ENCODE peak calls at places on chromosomes 16 and 17, in seven cellular contexts. One of them, this sample, is unnamed.

GRCh38 chr17:9874722-9875121 is 30.3 kb downstream of the RCVRN start:
- DNase-seq in H1: no peak
- DNase-seq in body of pancreas: no peak
- DNase-seq in transverse colon: no peak
- DNase-seq in K562: no peak
- DNase-seq in tibial nerve: no peak
- DNase-seq in lower leg skin: no peak
- DNase-seq in this sample: no peak

GRCh38 chr17:35766903-35767510 is 6.3 kb downstream of the C17orf50 start:
- DNase-seq in transverse colon: no peak
- DNase-seq in K562: no peak
- DNase-seq in H1: no peak
- DNase-seq in lower leg skin: no peak
- DNase-seq in tibial nerve: peak
- DNase-seq in body of pancreas: peak
- DNase-seq in this sample: no peak

GRCh38 chr17:61402978-61403845 is 3.6 kb downstream of the TBX2 start:
- DNase-seq in tibial nerve: no peak
- DNase-seq in lower leg skin: no peak
- DNase-seq in body of pancreas: no peak
- DNase-seq in H1: peak
- DNase-seq in transverse colon: no peak
- DNase-seq in K562: no peak
- DNase-seq in this sample: no peak

GRCh38 chr16:68491576-68491950 is 43.3 kb upstream of the SMPD3 start:
- DNase-seq in body of pancreas: no peak
- DNase-seq in K562: no peak
- DNase-seq in transverse colon: no peak
- DNase-seq in lower leg skin: no peak
- DNase-seq in H1: no peak
- DNase-seq in tibial nerve: no peak
- DNase-seq in this sample: no peak

GRCh38 chr16:75323928-75324327 is 72.5 kb upstream of the BCAR1 start:
- DNase-seq in tibial nerve: no peak
- DNase-seq in H1: no peak
- DNase-seq in body of pancreas: no peak
- DNase-seq in K562: no peak
- DNase-seq in lower leg skin: no peak
- DNase-seq in transverse colon: no peak
- DNase-seq in this sample: no peak

GRCh38 chr16:11852092-11852809 is 909 bp upstream of the RSL1D1 start:
- DNase-seq in K562: peak
- DNase-seq in lower leg skin: no peak
- DNase-seq in H1: no peak
- DNase-seq in transverse colon: no peak
- DNase-seq in tibial nerve: no peak
- DNase-seq in body of pancreas: no peak
- DNase-seq in this sample: no peak

GRCh38 chr16:22188595-22189442 is 17.3 kb upstream of the EEF2K start:
- DNase-seq in H1: peak
- DNase-seq in transverse colon: peak
- DNase-seq in lower leg skin: peak
- DNase-seq in body of pancreas: peak
- DNase-seq in K562: peak
- DNase-seq in tibial nerve: peak
- DNase-seq in this sample: peak

GRCh38 chr16:70523621-70524405 is at the start of gene SF3B3:
- DNase-seq in tibial nerve: peak
- DNase-seq in lower leg skin: peak
- DNase-seq in transverse colon: peak
- DNase-seq in body of pancreas: peak
- DNase-seq in H1: peak
- DNase-seq in K562: peak
- DNase-seq in this sample: peak

GRCh38 chr17:58084317-58084981 is 1.2 kb downstream of the DYNLL2 start:
- DNase-seq in transverse colon: peak
- DNase-seq in H1: peak
- DNase-seq in K562: peak
- DNase-seq in body of pancreas: peak
- DNase-seq in lower leg skin: no peak
- DNase-seq in tibial nerve: peak
- DNase-seq in this sample: peak

GRCh38 chr16:82194076-82194475 is 24.1 kb upstream of the MPHOSPH6 start:
- DNase-seq in lower leg skin: no peak
- DNase-seq in body of pancreas: no peak
- DNase-seq in transverse colon: no peak
- DNase-seq in tibial nerve: no peak
- DNase-seq in H1: no peak
- DNase-seq in K562: no peak
- DNase-seq in this sample: no peak

GRCh38 chr16:82197540-82198240 is 27.7 kb upstream of the MPHOSPH6 start:
- DNase-seq in H1: no peak
- DNase-seq in lower leg skin: peak
- DNase-seq in tibial nerve: no peak
- DNase-seq in transverse colon: no peak
- DNase-seq in K562: no peak
- DNase-seq in body of pancreas: no peak
- DNase-seq in this sample: no peak

GRCh38 chr16:82187829-82188228 is 17.8 kb upstream of the MPHOSPH6 start:
- DNase-seq in lower leg skin: no peak
- DNase-seq in tibial nerve: no peak
- DNase-seq in K562: no peak
- DNase-seq in H1: no peak
- DNase-seq in body of pancreas: no peak
- DNase-seq in transverse colon: no peak
- DNase-seq in this sample: no peak

GRCh38 chr16:82195917-82196494 is 26.0 kb upstream of the MPHOSPH6 start:
- DNase-seq in K562: no peak
- DNase-seq in lower leg skin: no peak
- DNase-seq in body of pancreas: no peak
- DNase-seq in H1: no peak
- DNase-seq in transverse colon: no peak
- DNase-seq in tibial nerve: no peak
- DNase-seq in this sample: no peak

DNA sequence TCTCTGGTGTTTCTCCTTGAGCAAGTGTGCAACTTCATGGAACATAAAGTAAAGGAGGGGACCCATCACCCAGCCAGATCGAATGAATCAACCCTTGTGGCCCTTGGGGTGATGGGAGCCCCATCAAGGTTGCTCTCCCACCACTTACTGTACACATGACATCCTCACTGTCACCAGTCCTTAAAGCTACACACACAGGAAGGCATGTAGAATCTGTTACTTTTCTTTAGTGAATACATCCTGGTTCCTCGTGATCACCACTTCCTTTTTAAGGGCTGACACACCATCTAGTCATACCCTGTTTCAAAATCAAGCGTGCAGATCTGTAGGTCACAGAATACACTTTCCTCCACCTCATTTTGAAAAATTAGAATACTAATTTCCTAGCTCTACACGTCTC is 22.6 kb upstream of the MPHOSPH6 start:
- DNase-seq in H1: no peak
- DNase-seq in K562: no peak
- DNase-seq in body of pancreas: no peak
- DNase-seq in tibial nerve: peak
- DNase-seq in lower leg skin: no peak
- DNase-seq in transverse colon: no peak
- DNase-seq in this sample: no peak
- H3K4me3 ChIP-seq in H1: no peak
- H3K4me3 ChIP-seq in K562: no peak
- H3K4me3 ChIP-seq in body of pancreas: no peak
- H3K4me3 ChIP-seq in tibial nerve: no peak
- H3K4me3 ChIP-seq in lower leg skin: no peak
- H3K4me3 ChIP-seq in transverse colon: no peak
- H3K4me3 ChIP-seq in this sample: no peak

DNA sequence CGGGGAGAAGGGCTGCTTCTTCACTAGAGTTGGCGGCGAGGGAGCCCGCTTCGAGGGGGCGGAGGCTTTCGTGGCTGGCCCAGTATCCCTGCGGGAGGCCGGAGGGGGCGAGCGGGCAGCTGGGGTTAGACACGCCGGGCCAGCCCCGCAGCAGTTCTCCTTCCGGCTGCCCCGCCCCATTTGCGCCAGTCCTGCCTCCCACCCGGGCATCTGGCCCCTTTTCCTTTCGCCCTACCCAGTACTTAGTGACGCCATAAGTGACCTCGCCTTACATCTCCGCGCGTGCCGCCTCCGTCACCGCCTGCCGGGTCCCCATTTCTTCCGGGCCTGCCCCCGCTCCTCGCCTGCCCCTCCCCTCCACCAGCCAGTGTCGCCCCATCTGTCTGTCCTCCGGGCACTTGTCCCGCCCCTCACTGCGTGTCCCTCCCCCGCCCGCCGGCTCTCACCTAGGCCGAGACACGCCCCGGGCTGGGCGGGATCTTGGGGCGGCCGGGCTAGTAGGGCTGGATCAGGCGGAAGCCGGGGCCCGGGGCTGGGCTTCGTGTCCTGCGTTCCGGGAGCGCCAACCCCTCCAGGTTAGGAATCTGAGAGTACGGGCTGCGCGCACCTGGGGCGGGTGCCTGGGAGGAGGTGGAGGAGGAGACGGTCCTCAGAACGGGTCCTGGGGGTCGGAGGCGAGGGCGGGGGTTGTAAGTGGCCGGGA is 14.3 kb downstream of the SPATA32 start:
- DNase-seq in H1: peak
- DNase-seq in K562: peak
- DNase-seq in lower leg skin: peak
- DNase-seq in tibial nerve: peak
- DNase-seq in body of pancreas: peak
- DNase-seq in transverse colon: peak
- DNase-seq in this sample: peak
- TF ChIP-seq POLR2A in H1: peak
- TF ChIP-seq POLR2A in K562: peak
- TF ChIP-seq POLR2A in lower leg skin: no peak
- TF ChIP-seq POLR2A in tibial nerve: no peak
- TF ChIP-seq POLR2A in body of pancreas: peak
- TF ChIP-seq POLR2A in transverse colon: peak
- TF ChIP-seq POLR2A in this sample: peak

GRCh38 chr16:14634389-14634725 is 1.6 kb downstream of the BFAR start:
- DNase-seq in tibial nerve: no peak
- DNase-seq in lower leg skin: no peak
- DNase-seq in H1: no peak
- DNase-seq in body of pancreas: no peak
- DNase-seq in K562: no peak
- DNase-seq in transverse colon: peak
- DNase-seq in this sample: no peak
- H3K4me3 ChIP-seq in tibial nerve: no peak
- H3K4me3 ChIP-seq in lower leg skin: no peak
- H3K4me3 ChIP-seq in H1: peak
- H3K4me3 ChIP-seq in body of pancreas: no peak
- H3K4me3 ChIP-seq in K562: peak
- H3K4me3 ChIP-seq in transverse colon: no peak
- H3K4me3 ChIP-seq in this sample: peak

GRCh38 chr17:81487487-81488275 is 24.9 kb downstream of the ACTG1 start:
- DNase-seq in H1: peak
- DNase-seq in lower leg skin: no peak
- DNase-seq in tibial nerve: peak
- DNase-seq in body of pancreas: peak
- DNase-seq in transverse colon: peak
- DNase-seq in K562: peak
- DNase-seq in this sample: peak
- TF ChIP-seq POLR2A in H1: no peak
- TF ChIP-seq POLR2A in lower leg skin: no peak
- TF ChIP-seq POLR2A in tibial nerve: peak
- TF ChIP-seq POLR2A in body of pancreas: peak
- TF ChIP-seq POLR2A in transverse colon: peak
- TF ChIP-seq POLR2A in K562: peak
- TF ChIP-seq POLR2A in this sample: peak

GRCh38 chr17:60080545-60080944 is 1.8 kb upstream of the HEATR6 start:
- DNase-seq in K562: no peak
- DNase-seq in body of pancreas: no peak
- DNase-seq in transverse colon: no peak
- DNase-seq in lower leg skin: no peak
- DNase-seq in tibial nerve: no peak
- DNase-seq in H1: no peak
- DNase-seq in this sample: no peak
- H3K4me3 ChIP-seq in K562: no peak
- H3K4me3 ChIP-seq in body of pancreas: no peak
- H3K4me3 ChIP-seq in transverse colon: no peak
- H3K4me3 ChIP-seq in lower leg skin: no peak
- H3K4me3 ChIP-seq in tibial nerve: no peak
- H3K4me3 ChIP-seq in H1: no peak
- H3K4me3 ChIP-seq in this sample: no peak

This sample was measured in sigmoid colon.